ENCODE peak calls at places on chromosomes 1 and 21, in ten cellular contexts. One of them, this sample, is unnamed.

GRCh38 chr1:54681396-54681795 is 34.3 kb upstream of the TTC4 start:
- DNase-seq in NCI-H1105: peak; percentile 21
- DNase-seq in GM12892: no peak
- DNase-seq in ovary: no peak
- DNase-seq in T-cell: no peak
- DNase-seq in ELF-1: no peak
- DNase-seq in epithelial cell of esophagus: no peak
- DNase-seq in GM03348: no peak
- DNase-seq in CD8-positive, alpha-beta T cell: no peak
- DNase-seq in cardiac muscle cell: peak; percentile 21
- DNase-seq in this sample: no peak

GRCh38 chr1:58620259-58620658 is 43.2 kb upstream of the TACSTD2 start:
- DNase-seq in NCI-H1105: no peak
- DNase-seq in GM12892: no peak
- DNase-seq in ovary: no peak
- DNase-seq in T-cell: no peak
- DNase-seq in ELF-1: peak; percentile 74
- DNase-seq in epithelial cell of esophagus: peak; percentile 93
- DNase-seq in GM03348: no peak
- DNase-seq in CD8-positive, alpha-beta T cell: no peak
- DNase-seq in cardiac muscle cell: no peak
- DNase-seq in this sample: no peak

GRCh38 chr1:230792691-230793462 is 45.7 kb downstream of the CAPN9 start:
- DNase-seq in NCI-H1105: no peak
- DNase-seq in GM12892: no peak
- DNase-seq in ovary: no peak
- DNase-seq in T-cell: no peak
- DNase-seq in ELF-1: no peak
- DNase-seq in epithelial cell of esophagus: no peak
- DNase-seq in GM03348: peak; percentile 3
- DNase-seq in CD8-positive, alpha-beta T cell: no peak
- DNase-seq in cardiac muscle cell: no peak
- DNase-seq in this sample: no peak

GRCh38 chr1:227447531-227447990 is 115.8 kb upstream of the ZNF678 start:
- DNase-seq in NCI-H1105: no peak
- DNase-seq in GM12892: no peak
- DNase-seq in ovary: no peak
- DNase-seq in T-cell: no peak
- DNase-seq in ELF-1: peak; percentile 94
- DNase-seq in epithelial cell of esophagus: peak; percentile 16
- DNase-seq in GM03348: peak; percentile 79
- DNase-seq in CD8-positive, alpha-beta T cell: no peak
- DNase-seq in cardiac muscle cell: no peak
- DNase-seq in this sample: peak; percentile 81

GRCh38 chr1:92411511-92411910 is 75.2 kb downstream of the GFI1 start:
- DNase-seq in NCI-H1105: no peak
- DNase-seq in GM12892: no peak
- DNase-seq in ovary: no peak
- DNase-seq in T-cell: no peak
- DNase-seq in ELF-1: peak; percentile 13
- DNase-seq in epithelial cell of esophagus: peak; percentile 43
- DNase-seq in GM03348: peak; percentile 84
- DNase-seq in CD8-positive, alpha-beta T cell: no peak
- DNase-seq in cardiac muscle cell: no peak
- DNase-seq in this sample: no peak

GRCh38 chr1:183600136-183600535 is 9.9 kb upstream of the NCF2 start:
- DNase-seq in NCI-H1105: no peak
- DNase-seq in GM12892: no peak
- DNase-seq in ovary: peak; percentile 31
- DNase-seq in T-cell: no peak
- DNase-seq in ELF-1: no peak
- DNase-seq in epithelial cell of esophagus: peak; percentile 93
- DNase-seq in GM03348: peak; percentile 76
- DNase-seq in CD8-positive, alpha-beta T cell: no peak
- DNase-seq in cardiac muscle cell: no peak
- DNase-seq in this sample: no peak

GRCh38 chr1:203681739-203682138 is 55.1 kb downstream of the ATP2B4 start:
- DNase-seq in NCI-H1105: no peak
- DNase-seq in GM12892: no peak
- DNase-seq in ovary: no peak
- DNase-seq in T-cell: no peak
- DNase-seq in ELF-1: no peak
- DNase-seq in epithelial cell of esophagus: no peak
- DNase-seq in GM03348: no peak
- DNase-seq in CD8-positive, alpha-beta T cell: no peak
- DNase-seq in cardiac muscle cell: no peak
- DNase-seq in this sample: no peak

GRCh38 chr1:74673351-74674111 is at the start of gene ERICH3:
- DNase-seq in NCI-H1105: peak; percentile 23
- DNase-seq in GM12892: no peak
- DNase-seq in ovary: no peak
- DNase-seq in T-cell: no peak
- DNase-seq in ELF-1: peak; percentile 26
- DNase-seq in epithelial cell of esophagus: peak; percentile 5
- DNase-seq in GM03348: peak; percentile 26
- DNase-seq in CD8-positive, alpha-beta T cell: no peak
- DNase-seq in cardiac muscle cell: peak; percentile 30
- DNase-seq in this sample: no peak

GRCh38 chr1:91171906-91172305 is 150.1 kb upstream of the ZNF644 start:
- DNase-seq in NCI-H1105: no peak
- DNase-seq in GM12892: no peak
- DNase-seq in ovary: no peak
- DNase-seq in T-cell: no peak
- DNase-seq in ELF-1: no peak
- DNase-seq in epithelial cell of esophagus: no peak
- DNase-seq in GM03348: no peak
- DNase-seq in CD8-positive, alpha-beta T cell: no peak
- DNase-seq in cardiac muscle cell: no peak
- DNase-seq in this sample: no peak

GRCh38 chr1:71490432-71490831 is 409.6 kb upstream of the ZRANB2 start:
- DNase-seq in NCI-H1105: no peak
- DNase-seq in GM12892: no peak
- DNase-seq in ovary: no peak
- DNase-seq in T-cell: no peak
- DNase-seq in ELF-1: no peak
- DNase-seq in epithelial cell of esophagus: peak; percentile 77
- DNase-seq in GM03348: no peak
- DNase-seq in CD8-positive, alpha-beta T cell: no peak
- DNase-seq in cardiac muscle cell: no peak
- DNase-seq in this sample: no peak

GRCh38 chr1:94612555-94613204 is 71.1 kb upstream of the F3 start:
- DNase-seq in NCI-H1105: no peak
- DNase-seq in GM12892: no peak
- DNase-seq in ovary: no peak
- DNase-seq in T-cell: no peak
- DNase-seq in ELF-1: no peak
- DNase-seq in epithelial cell of esophagus: no peak
- DNase-seq in GM03348: no peak
- DNase-seq in CD8-positive, alpha-beta T cell: no peak
- DNase-seq in cardiac muscle cell: no peak
- DNase-seq in this sample: no peak

GRCh38 chr1:29687601-29688244 is 451.4 kb downstream of the PTPRU start:
- DNase-seq in NCI-H1105: no peak
- DNase-seq in GM12892: no peak
- DNase-seq in ovary: no peak
- DNase-seq in T-cell: no peak
- DNase-seq in ELF-1: no peak
- DNase-seq in epithelial cell of esophagus: no peak
- DNase-seq in GM03348: no peak
- DNase-seq in CD8-positive, alpha-beta T cell: no peak
- DNase-seq in cardiac muscle cell: no peak
- DNase-seq in this sample: no peak

GRCh38 chr1:54014009-54014629 is 3.9 kb downstream of the LDLRAD1 start:
- DNase-seq in NCI-H1105: no peak
- DNase-seq in GM12892: no peak
- DNase-seq in ovary: no peak
- DNase-seq in T-cell: no peak
- DNase-seq in ELF-1: no peak
- DNase-seq in epithelial cell of esophagus: no peak
- DNase-seq in GM03348: no peak
- DNase-seq in CD8-positive, alpha-beta T cell: no peak
- DNase-seq in cardiac muscle cell: no peak
- DNase-seq in this sample: no peak

GRCh38 chr1:3717041-3717714 is 35.1 kb upstream of the CCDC27 start:
- DNase-seq in NCI-H1105: peak; percentile 97
- DNase-seq in GM12892: no peak
- DNase-seq in ovary: no peak
- DNase-seq in T-cell: no peak
- DNase-seq in ELF-1: no peak
- DNase-seq in epithelial cell of esophagus: peak; percentile 98
- DNase-seq in GM03348: no peak
- DNase-seq in CD8-positive, alpha-beta T cell: no peak
- DNase-seq in cardiac muscle cell: no peak
- DNase-seq in this sample: no peak

GRCh38 chr1:2547210-2548067 is 8.7 kb upstream of the TNFRSF14 start:
- DNase-seq in NCI-H1105: no peak
- DNase-seq in GM12892: peak; percentile 66
- DNase-seq in ovary: no peak
- DNase-seq in T-cell: peak; percentile 41
- DNase-seq in ELF-1: peak; percentile 39
- DNase-seq in epithelial cell of esophagus: no peak
- DNase-seq in GM03348: no peak
- DNase-seq in CD8-positive, alpha-beta T cell: peak; percentile 69
- DNase-seq in cardiac muscle cell: no peak
- DNase-seq in this sample: no peak

GRCh38 chr21:33848252-33848953 is 67.2 kb downstream of the ATP5PO start:
- DNase-seq in NCI-H1105: no peak
- DNase-seq in GM12892: no peak
- DNase-seq in ovary: no peak
- DNase-seq in T-cell: no peak
- DNase-seq in ELF-1: peak; percentile 93
- DNase-seq in epithelial cell of esophagus: peak; percentile 92
- DNase-seq in GM03348: no peak
- DNase-seq in CD8-positive, alpha-beta T cell: no peak
- DNase-seq in cardiac muscle cell: no peak
- DNase-seq in this sample: no peak

GRCh38 chr1:160092366-160093068 is 5.9 kb downstream of the IGSF8 start:
- DNase-seq in NCI-H1105: no peak
- DNase-seq in GM12892: no peak
- DNase-seq in ovary: no peak
- DNase-seq in T-cell: no peak
- DNase-seq in ELF-1: no peak
- DNase-seq in epithelial cell of esophagus: no peak
- DNase-seq in GM03348: no peak
- DNase-seq in CD8-positive, alpha-beta T cell: no peak
- DNase-seq in cardiac muscle cell: no peak
- DNase-seq in this sample: no peak

GRCh38 chr1:57503337-57503736 is 79.5 kb upstream of the DAB1 start:
- DNase-seq in NCI-H1105: no peak
- DNase-seq in GM12892: no peak
- DNase-seq in ovary: no peak
- DNase-seq in T-cell: no peak
- DNase-seq in ELF-1: no peak
- DNase-seq in epithelial cell of esophagus: no peak
- DNase-seq in GM03348: no peak
- DNase-seq in CD8-positive, alpha-beta T cell: no peak
- DNase-seq in cardiac muscle cell: no peak
- DNase-seq in this sample: no peak

GRCh38 chr1:247906504-247907047 is 11.2 kb downstream of the OR2W3 start:
- DNase-seq in NCI-H1105: no peak
- DNase-seq in GM12892: no peak
- DNase-seq in ovary: no peak
- DNase-seq in T-cell: no peak
- DNase-seq in ELF-1: no peak
- DNase-seq in epithelial cell of esophagus: peak; percentile 46
- DNase-seq in GM03348: peak; percentile 9
- DNase-seq in CD8-positive, alpha-beta T cell: no peak
- DNase-seq in cardiac muscle cell: no peak
- DNase-seq in this sample: no peak

GRCh38 chr1:40708750-40709099 is 17.2 kb downstream of the NFYC start:
- DNase-seq in NCI-H1105: peak; percentile 69
- DNase-seq in GM12892: peak; percentile 29
- DNase-seq in ovary: no peak
- DNase-seq in T-cell: no peak
- DNase-seq in ELF-1: no peak
- DNase-seq in epithelial cell of esophagus: peak; percentile 83
- DNase-seq in GM03348: peak; percentile 81
- DNase-seq in CD8-positive, alpha-beta T cell: no peak
- DNase-seq in cardiac muscle cell: peak; percentile 87
- DNase-seq in this sample: no peak

GRCh38 chr1:38586993-38587646 is 272.5 kb downstream of the RRAGC start:
- DNase-seq in NCI-H1105: no peak
- DNase-seq in GM12892: peak; percentile 58
- DNase-seq in ovary: no peak
- DNase-seq in T-cell: peak; percentile 39
- DNase-seq in ELF-1: peak; percentile 74
- DNase-seq in epithelial cell of esophagus: peak; percentile 29
- DNase-seq in GM03348: peak; percentile 74
- DNase-seq in CD8-positive, alpha-beta T cell: peak; percentile 41
- DNase-seq in cardiac muscle cell: peak; percentile 64
- DNase-seq in this sample: no peak

GRCh38 chr1:240149488-240150094 is 57.9 kb downstream of the FMN2 start:
- DNase-seq in NCI-H1105: peak; percentile 0
- DNase-seq in GM12892: no peak
- DNase-seq in ovary: no peak
- DNase-seq in T-cell: no peak
- DNase-seq in ELF-1: no peak
- DNase-seq in epithelial cell of esophagus: peak; percentile 30
- DNase-seq in GM03348: peak; percentile 48
- DNase-seq in CD8-positive, alpha-beta T cell: no peak
- DNase-seq in cardiac muscle cell: peak; percentile 52
- DNase-seq in this sample: no peak

GRCh38 chr1:226097866-226098625 is 35.5 kb downstream of the H3-3A start:
- DNase-seq in NCI-H1105: no peak
- DNase-seq in GM12892: no peak
- DNase-seq in ovary: no peak
- DNase-seq in T-cell: no peak
- DNase-seq in ELF-1: no peak
- DNase-seq in epithelial cell of esophagus: peak; percentile 94
- DNase-seq in GM03348: peak; percentile 52
- DNase-seq in CD8-positive, alpha-beta T cell: no peak
- DNase-seq in cardiac muscle cell: no peak
- DNase-seq in this sample: no peak

GRCh38 chr1:207817778-207818751 is 66.2 kb downstream of the CD46 start:
- DNase-seq in NCI-H1105: no peak
- DNase-seq in GM12892: no peak
- DNase-seq in ovary: no peak
- DNase-seq in T-cell: no peak
- DNase-seq in ELF-1: no peak
- DNase-seq in epithelial cell of esophagus: no peak
- DNase-seq in GM03348: no peak
- DNase-seq in CD8-positive, alpha-beta T cell: no peak
- DNase-seq in cardiac muscle cell: no peak
- DNase-seq in this sample: peak; percentile 45

GRCh38 chr1:206461602-206462455 is 8.4 kb upstream of the IKBKE start:
- DNase-seq in NCI-H1105: peak; percentile 52
- DNase-seq in GM12892: peak; percentile 56
- DNase-seq in ovary: peak; percentile 80
- DNase-seq in T-cell: peak; percentile 69
- DNase-seq in ELF-1: peak; percentile 57
- DNase-seq in epithelial cell of esophagus: peak; percentile 80
- DNase-seq in GM03348: peak; percentile 82
- DNase-seq in CD8-positive, alpha-beta T cell: peak; percentile 64
- DNase-seq in cardiac muscle cell: peak; percentile 85
- DNase-seq in this sample: no peak

GRCh38 chr1:145985502-145986439 is 10.6 kb downstream of the TXNIP start:
- DNase-seq in NCI-H1105: no peak
- DNase-seq in GM12892: no peak
- DNase-seq in ovary: no peak
- DNase-seq in T-cell: no peak
- DNase-seq in ELF-1: peak; percentile 58
- DNase-seq in epithelial cell of esophagus: peak; percentile 74
- DNase-seq in GM03348: no peak
- DNase-seq in CD8-positive, alpha-beta T cell: no peak
- DNase-seq in cardiac muscle cell: peak; percentile 75
- DNase-seq in this sample: no peak

GRCh38 chr1:231214918-231215675 is 25.9 kb upstream of the GNPAT start:
- DNase-seq in NCI-H1105: no peak
- DNase-seq in GM12892: no peak
- DNase-seq in ovary: no peak
- DNase-seq in T-cell: no peak
- DNase-seq in ELF-1: peak; percentile 28
- DNase-seq in epithelial cell of esophagus: no peak
- DNase-seq in GM03348: no peak
- DNase-seq in CD8-positive, alpha-beta T cell: no peak
- DNase-seq in cardiac muscle cell: no peak
- DNase-seq in this sample: no peak

GRCh38 chr1:76494807-76495206 is 372.5 kb upstream of the ST6GALNAC5 start:
- DNase-seq in NCI-H1105: no peak
- DNase-seq in GM12892: no peak
- DNase-seq in ovary: no peak
- DNase-seq in T-cell: no peak
- DNase-seq in ELF-1: no peak
- DNase-seq in epithelial cell of esophagus: peak; percentile 14
- DNase-seq in GM03348: no peak
- DNase-seq in CD8-positive, alpha-beta T cell: no peak
- DNase-seq in cardiac muscle cell: no peak
- DNase-seq in this sample: no peak

This sample was measured in aorta.